ENCODE peak calls at places on chromosomes 5 and 9, in seven cellular contexts. Z is SK-N-SH, K is suprapubic skin, G is endothelial cell of umbilical vein, W is GM12891, S is Panc1, N is transverse colon. B is an unnamed sample.
A peak's percentile ranks its signal among the peaks of the same experiment; 100 is the strongest.

GRCh38 chr5:315488-316209 is 5.9 kb upstream of the AHRR start:
- DNase-seq in G (no peak), W (no peak), N (no peak), S (no peak), Z (no peak), K (peak; percentile 56), B (no peak)

GRCh38 chr5:125175348-125176004 is 429.0 kb upstream of the ZNF608 start:
- DNase-seq in W (no peak), Z (no peak), N (no peak), G (peak; percentile 65), S (no peak), K (no peak), B (no peak)

GRCh38 chr9:104820336-104820735 is 56.4 kb downstream of the NIPSNAP3B start:
- DNase-seq in G (no peak), K (no peak), W (no peak), S (no peak), Z (no peak), N (no peak), B (no peak)

GRCh38 chr9:94623253-94623652 is 16.1 kb downstream of the FBP1 start:
- DNase-seq in N (peak; percentile 80), K (no peak), S (no peak), Z (peak; percentile 67), G (no peak), W (peak; percentile 66), B (no peak)

GRCh38 chr5:66122379-66123034 is 21.6 kb upstream of the SREK1 start:
- DNase-seq in G (peak; percentile 38), N (no peak), Z (no peak), K (no peak), S (no peak), W (no peak), B (no peak)

GRCh38 chr9:134209731-134210311 is 45.5 kb upstream of the RNU6ATAC start:
- DNase-seq in K (peak; percentile 51), G (no peak), W (no peak), Z (peak; percentile 4), S (no peak), N (no peak), B (no peak)

GRCh38 chr5:78108564-78108963 is 185.9 kb downstream of the AP3B1 start:
- DNase-seq in W (no peak), N (no peak), K (no peak), S (no peak), G (no peak), Z (no peak), B (no peak)

GRCh38 chr5:168747987-168748777 is 169.0 kb upstream of the PANK3 start:
- DNase-seq in W (peak; percentile 70), G (no peak), K (no peak), Z (peak; percentile 77), S (peak; percentile 32), N (peak; percentile 24), B (no peak)

GRCh38 chr9:117189121-117189520 is 225.7 kb downstream of the ASTN2 start:
- DNase-seq in G (no peak), Z (no peak), K (no peak), W (no peak), S (no peak), N (no peak), B (no peak)

GRCh38 chr5:179168636-179169035 is 108.5 kb downstream of the ZNF354C start:
- DNase-seq in K (peak; percentile 18), S (no peak), G (no peak), Z (no peak), W (no peak), N (no peak), B (no peak)

GRCh38 chr5:6636293-6636692 is 3.1 kb downstream of the SRD5A1 start:
- DNase-seq in W (no peak), N (no peak), G (no peak), Z (no peak), K (no peak), S (no peak), B (no peak)

GRCh38 chr9:34163439-34163838 is 15.4 kb upstream of the UBAP1 start:
- DNase-seq in S (no peak), G (no peak), K (no peak), Z (no peak), N (no peak), W (no peak), B (no peak)

GRCh38 chr9:4704129-4704528 is 24.8 kb downstream of the CDC37L1 start:
- DNase-seq in K (no peak), S (no peak), G (no peak), N (no peak), W (no peak), Z (no peak), B (no peak)

GRCh38 chr5:167944121-167944858 is 347.2 kb upstream of the WWC1 start:
- DNase-seq in S (no peak), W (no peak), N (no peak), Z (peak; percentile 23), K (no peak), G (no peak), B (no peak)

GRCh38 chr9:129962376-129962765 is 80.6 kb downstream of the FNBP1 start:
- DNase-seq in S (no peak), Z (no peak), K (no peak), G (no peak), W (no peak), N (no peak), B (no peak)

GRCh38 chr5:135393691-135394090 is 5.3 kb downstream of the MACROH2A1 start:
- DNase-seq in W (no peak), K (no peak), G (no peak), Z (no peak), N (no peak), S (no peak), B (no peak)

GRCh38 chr9:93826209-93826608 is 128.9 kb downstream of the BARX1 start:
- DNase-seq in S (no peak), N (no peak), G (no peak), K (peak; percentile 46), Z (no peak), W (no peak), B (peak; percentile 78)

GRCh38 chr5:90285581-90285980 is 124.0 kb downstream of the CETN3 start:
- DNase-seq in W (no peak), G (no peak), Z (no peak), N (no peak), S (no peak), K (no peak), B (no peak)

GRCh38 chr9:9174358-9174757 is 1374.8 kb upstream of the DMAC1 start:
- DNase-seq in Z (no peak), W (no peak), K (no peak), S (no peak), N (no peak), G (no peak), B (no peak)

GRCh38 chr5:149981233-149981632 is 19.2 kb downstream of the TIGD6 start:
- DNase-seq in S (no peak), N (no peak), W (no peak), G (no peak), K (no peak), Z (no peak), B (no peak)

GRCh38 chr5:68884893-68885292 is 208.9 kb upstream of the SLC30A5 start:
- DNase-seq in G (peak; percentile 5), K (no peak), N (no peak), W (no peak), S (no peak), Z (peak; percentile 36), B (no peak)

GRCh38 chr9:112086627-112087026 is 88.5 kb downstream of the SUSD1 start:
- DNase-seq in S (no peak), K (no peak), W (no peak), N (no peak), G (peak; percentile 48), Z (peak; percentile 42), B (no peak)

GRCh38 chr5:38039091-38039490 is 199.2 kb upstream of the GDNF start:
- DNase-seq in N (no peak), Z (no peak), S (no peak), K (no peak), G (no peak), W (no peak), B (peak; percentile 64)

GRCh38 chr5:133939668-133940067 is 28.8 kb downstream of the C5orf15 start:
- DNase-seq in S (no peak), K (no peak), Z (no peak), N (no peak), G (no peak), W (no peak), B (no peak)

DNA sequence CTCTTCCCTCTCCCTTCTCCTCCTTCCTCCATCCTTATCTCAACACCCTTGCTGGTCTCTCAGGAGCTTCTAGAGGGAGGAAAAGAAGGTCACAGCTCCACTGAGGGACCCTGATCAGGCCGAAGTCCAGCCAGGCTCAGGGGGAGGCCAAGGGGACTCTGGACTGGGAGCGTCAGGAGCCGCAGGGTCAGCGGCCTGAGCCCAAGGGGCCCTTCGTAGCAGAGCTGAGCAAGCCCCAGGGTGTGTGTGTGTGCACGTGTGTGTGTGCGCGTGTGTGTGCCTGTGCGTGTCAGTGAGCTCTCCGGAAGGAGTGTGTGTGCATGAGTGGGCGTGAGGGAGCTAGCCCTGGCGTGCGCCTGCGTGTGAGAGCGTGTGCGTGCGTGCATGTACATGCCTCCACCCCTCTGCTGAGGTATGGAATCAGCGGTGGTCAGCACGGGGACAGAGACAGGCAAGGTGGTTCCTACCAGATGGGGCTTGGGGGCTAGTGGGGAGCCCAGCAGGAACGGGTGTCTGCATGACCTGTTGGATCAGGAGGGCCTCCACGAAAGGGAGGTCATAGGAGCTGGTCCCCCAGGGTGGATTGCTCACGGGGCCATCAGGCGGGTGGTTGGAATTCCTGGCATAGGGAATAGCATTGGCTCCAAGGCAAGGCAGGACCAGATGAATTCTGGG is 10.0 kb upstream of the AGPAT2 start:
- DNase-seq in S (no peak), N (no peak), K (no peak), W (no peak), G (no peak), Z (no peak), B (no peak)
- TF ChIP-seq POLR2AphosphoS5 in S (no peak), N (no peak), K (no peak), W (no peak), G (no peak), Z (no peak), B (no peak)

DNA sequence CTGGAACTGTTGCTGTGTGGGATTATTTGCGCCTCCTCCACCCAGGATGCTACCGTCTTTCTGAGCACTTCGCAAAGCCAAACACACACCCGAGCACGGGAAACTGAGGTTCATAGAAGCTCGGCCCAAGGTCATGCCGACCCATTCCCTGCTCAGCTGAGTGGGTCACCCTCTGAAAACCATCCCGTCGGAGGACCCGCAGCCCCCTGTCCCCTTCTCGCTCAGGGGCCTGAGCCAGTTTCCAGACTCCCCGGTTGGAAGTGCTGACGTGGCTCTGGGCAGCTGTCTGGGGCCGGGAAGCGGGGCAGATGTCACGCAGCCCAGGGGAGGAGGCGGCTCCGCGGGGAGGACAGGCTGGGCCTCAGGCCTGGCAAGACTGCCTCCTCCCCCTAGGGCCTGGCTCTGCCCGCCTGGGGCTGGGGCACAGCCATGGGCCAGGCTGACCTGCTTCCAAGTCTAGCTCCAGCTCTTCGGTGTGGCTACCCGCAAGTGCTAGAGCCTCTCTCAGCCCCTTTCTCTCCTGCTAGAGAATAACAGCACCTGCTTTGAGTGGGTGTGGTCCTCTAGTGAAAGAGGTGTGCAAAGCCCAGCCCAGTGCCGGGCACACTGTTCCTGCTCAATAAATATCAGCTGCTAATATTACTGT is 9.9 kb upstream of the CXXC5 start:
- DNase-seq in K (peak; percentile 84), S (no peak), W (no peak), G (peak; percentile 38), Z (peak; percentile 89), N (peak; percentile 84), B (peak; percentile 95)
- TF ChIP-seq POLR2AphosphoS5 in K (no peak), S (peak; percentile 32), W (no peak), G (no peak), Z (no peak), N (peak; percentile 71), B (peak; percentile 47)

GRCh38 chr5:79864364-79864763 is 126.7 kb downstream of the MTX3 start:
- DNase-seq in N (no peak), G (no peak), S (no peak), W (no peak), Z (no peak), K (no peak), B (peak; percentile 60)
- TF ChIP-seq POLR2AphosphoS5 in N (no peak), G (no peak), S (no peak), W (no peak), Z (no peak), K (no peak), B (no peak)

GRCh38 chr5:54344653-54345052 is 34.3 kb upstream of the ARL15 start:
- DNase-seq in G (no peak), K (no peak), N (no peak), Z (no peak), W (no peak), S (no peak), B (no peak)
- TF ChIP-seq POLR2AphosphoS5 in G (no peak), K (no peak), N (no peak), Z (no peak), W (no peak), S (no peak), B (no peak)

B was measured in esophagus muscularis mucosa.